ENCODE peak calls at places on chromosomes 7 and 10, in nine cellular contexts. U is aorta; E is tibial nerve; P is stomach; Z is naive thymus-derived CD4-positive, alpha-beta T cell; V is left lung; X is GM23248; F is mammary epithelial cell; S is pancreas. M is an unnamed sample.

GRCh38 chr10:23058366-23058765 is 37.0 kb upstream of the MSRB2 start:
- DNase-seq in V (no peak), P (no peak), Z (no peak), U (no peak), S (no peak), X (no peak), F (no peak), E (no peak), M (no peak)

GRCh38 chr10:125605167-125605566 is 77.8 kb downstream of the TEX36 start:
- DNase-seq in E (no peak), U (no peak), X (peak; percentile 4), V (no peak), F (no peak), S (no peak), Z (no peak), P (no peak), M (no peak)

GRCh38 chr7:118306771-118307170 is 82.3 kb downstream of the ANKRD7 start:
- DNase-seq in S (no peak), P (no peak), F (no peak), E (no peak), X (no peak), V (no peak), U (no peak), Z (no peak), M (no peak)

GRCh38 chr10:104209575-104210198 is 22.5 kb downstream of the CFAP43 start:
- DNase-seq in S (no peak), P (no peak), V (no peak), Z (peak; percentile 50), U (no peak), F (peak; percentile 21), E (no peak), X (peak; percentile 70), M (no peak)

GRCh38 chr10:29648983-29649268 is 14.2 kb upstream of the SVIL start:
- DNase-seq in X (peak; percentile 55), Z (no peak), E (no peak), V (no peak), U (no peak), P (no peak), S (no peak), F (no peak), M (no peak)

GRCh38 chr10:63520463-63521388 is 475 bp upstream of the REEP3 start:
- DNase-seq in E (peak; percentile 35), F (peak; percentile 85), Z (peak; percentile 50), U (peak; percentile 90), P (peak; percentile 78), S (peak; percentile 62), V (peak; percentile 71), X (peak; percentile 56), M (no peak)

GRCh38 chr10:128567561-128567960 is 441.3 kb upstream of the MKI67 start:
- DNase-seq in Z (no peak), S (no peak), V (no peak), U (no peak), F (no peak), X (no peak), E (no peak), P (no peak), M (no peak)

GRCh38 chr10:116269612-116270011 is 3.4 kb downstream of the GFRA1 start:
- DNase-seq in P (no peak), V (no peak), U (no peak), F (no peak), X (peak; percentile 16), S (no peak), E (peak; percentile 46), Z (no peak), M (no peak)

GRCh38 chr10:85902046-85902445 is 464.5 kb downstream of the GRID1 start:
- DNase-seq in U (no peak), V (no peak), E (no peak), S (no peak), P (no peak), F (no peak), X (no peak), Z (no peak), M (no peak)

GRCh38 chr10:35643976-35644799 is 2.1 kb upstream of the FZD8 start:
- DNase-seq in Z (no peak), P (no peak), E (no peak), U (peak; percentile 70), F (no peak), S (no peak), X (peak; percentile 50), V (no peak), M (no peak)

GRCh38 chr7:44348851-44349781 is 23.7 kb upstream of the CAMK2B start:
- DNase-seq in U (peak; percentile 42), Z (no peak), S (no peak), V (no peak), E (no peak), P (no peak), F (no peak), X (no peak), M (no peak)

GRCh38 chr7:24738577-24738976 is 18.7 kb downstream of the GSDME start:
- DNase-seq in E (no peak), P (no peak), V (no peak), X (no peak), F (no peak), Z (no peak), U (no peak), S (no peak), M (no peak)

GRCh38 chr7:24739306-24739705 is 18.0 kb downstream of the GSDME start:
- DNase-seq in E (no peak), U (no peak), S (no peak), V (no peak), Z (no peak), P (no peak), F (no peak), X (no peak), M (no peak)

GRCh38 chr7:24734306-24734705 is 23.0 kb downstream of the GSDME start:
- DNase-seq in S (no peak), F (no peak), X (no peak), Z (no peak), P (no peak), U (no peak), V (no peak), E (no peak), M (no peak)

GRCh38 chr7:24740821-24741220 is 16.4 kb downstream of the GSDME start:
- DNase-seq in P (no peak), S (no peak), X (no peak), E (no peak), Z (no peak), U (no peak), V (no peak), F (no peak), M (no peak)

GRCh38 chr7:24737281-24737680 is 20.0 kb downstream of the GSDME start:
- DNase-seq in V (no peak), F (no peak), X (no peak), E (no peak), Z (no peak), U (no peak), P (no peak), S (no peak), M (no peak)
- H3K4me1 ChIP-seq in V (no peaks in the 10 kb centered on the region), F (peaks cover 34% of the 10 kb centered on the region), X (peaks cover 39% of the 10 kb centered on the region), E (no peaks in the 10 kb centered on the region), Z (no peaks in the 10 kb centered on the region), U (no peaks in the 10 kb centered on the region), P (no peaks in the 10 kb centered on the region), S (no peaks in the 10 kb centered on the region), M (no peaks in the 10 kb centered on the region)

DNA sequence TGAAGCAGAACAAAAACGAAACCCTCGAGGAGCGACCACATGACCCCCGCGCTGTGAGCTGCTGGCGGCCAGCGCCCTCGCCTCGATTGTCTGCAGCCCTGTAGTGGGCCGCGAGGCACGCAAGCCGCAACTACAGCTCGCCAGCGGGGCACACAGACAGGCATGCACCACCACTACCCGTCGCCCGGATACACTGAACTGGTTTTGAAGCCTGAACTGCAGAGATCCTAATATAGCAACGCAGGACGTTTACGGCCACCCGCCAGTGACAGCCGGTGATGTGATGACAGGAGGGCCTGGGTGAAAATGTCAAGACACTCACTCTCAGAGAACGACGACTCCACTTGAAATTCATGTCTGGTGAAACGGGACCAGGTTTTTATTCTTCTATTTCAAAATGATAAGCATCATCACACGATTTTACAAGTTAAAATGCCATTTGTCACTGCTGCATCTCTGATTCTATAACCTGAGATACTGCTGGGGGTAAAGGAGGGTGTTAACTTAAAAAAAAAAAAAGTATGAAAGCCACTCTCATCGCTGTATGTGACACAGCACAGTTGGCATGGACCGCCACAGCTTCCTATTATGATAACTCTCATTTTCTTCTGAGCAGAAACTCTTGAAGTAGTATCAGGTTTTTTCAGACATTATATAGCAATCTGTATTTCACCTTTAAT is 120.3 kb upstream of the DIP2C start:
- DNase-seq in X (no peak), S (no peak), F (no peak), Z (no peak), V (no peak), E (no peak), P (no peak), U (no peak), M (no peak)
- H3K36me3 ChIP-seq in X (peaks cover 43% of the 10 kb centered on the region), S (peaks cover 8% of the 10 kb centered on the region), F (peaks cover 23% of the 10 kb centered on the region), Z (peaks cover 16% of the 10 kb centered on the region), V (no peaks in the 10 kb centered on the region), E (peaks cover 36% of the 10 kb centered on the region), P (peaks cover 99% of the 10 kb centered on the region), U (no peaks in the 10 kb centered on the region), M (peaks cover 58% of the 10 kb centered on the region)

DNA sequence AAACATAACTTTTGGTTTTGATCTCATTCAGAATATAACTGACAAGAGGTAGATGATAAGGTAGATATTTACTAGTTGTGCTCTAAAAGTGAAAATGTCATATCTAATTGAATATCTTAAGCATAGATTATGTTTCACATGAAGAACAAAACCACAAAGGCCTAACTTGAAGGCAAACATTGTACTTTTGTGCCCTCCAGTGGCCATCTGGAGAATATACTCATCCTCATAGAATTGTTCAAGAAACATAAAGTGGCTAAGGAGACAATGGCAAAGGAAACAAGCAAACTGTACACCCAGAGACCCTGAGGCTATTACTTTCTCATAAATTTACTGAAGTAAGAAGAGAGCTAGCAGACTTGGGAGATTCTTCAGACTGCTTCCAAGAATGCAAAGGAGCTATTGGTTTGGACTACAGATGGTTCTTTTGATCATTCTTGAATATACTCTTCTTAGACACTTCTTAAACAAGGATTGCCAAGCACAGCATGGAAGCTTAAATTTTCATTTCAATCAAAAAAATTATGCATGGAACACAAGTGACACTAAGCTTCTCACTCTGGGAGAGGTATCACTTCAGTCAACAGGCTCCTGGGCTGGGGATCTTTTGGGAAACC is 98.2 kb upstream of the DKK1 start:
- DNase-seq in F (peak; percentile 57), S (peak; percentile 32), U (no peak), Z (peak; percentile 44), E (no peak), V (no peak), P (peak; percentile 43), X (peak; percentile 75), M (no peak)
- H3K4me3 ChIP-seq in F (no peak overlapping the region), S (no peak overlapping the region), U (no peak overlapping the region), Z (no peak overlapping the region), E (no peak overlapping the region), V (no peak overlapping the region), P (no peak overlapping the region), X (no peak overlapping the region), M (no peak overlapping the region)

DNA sequence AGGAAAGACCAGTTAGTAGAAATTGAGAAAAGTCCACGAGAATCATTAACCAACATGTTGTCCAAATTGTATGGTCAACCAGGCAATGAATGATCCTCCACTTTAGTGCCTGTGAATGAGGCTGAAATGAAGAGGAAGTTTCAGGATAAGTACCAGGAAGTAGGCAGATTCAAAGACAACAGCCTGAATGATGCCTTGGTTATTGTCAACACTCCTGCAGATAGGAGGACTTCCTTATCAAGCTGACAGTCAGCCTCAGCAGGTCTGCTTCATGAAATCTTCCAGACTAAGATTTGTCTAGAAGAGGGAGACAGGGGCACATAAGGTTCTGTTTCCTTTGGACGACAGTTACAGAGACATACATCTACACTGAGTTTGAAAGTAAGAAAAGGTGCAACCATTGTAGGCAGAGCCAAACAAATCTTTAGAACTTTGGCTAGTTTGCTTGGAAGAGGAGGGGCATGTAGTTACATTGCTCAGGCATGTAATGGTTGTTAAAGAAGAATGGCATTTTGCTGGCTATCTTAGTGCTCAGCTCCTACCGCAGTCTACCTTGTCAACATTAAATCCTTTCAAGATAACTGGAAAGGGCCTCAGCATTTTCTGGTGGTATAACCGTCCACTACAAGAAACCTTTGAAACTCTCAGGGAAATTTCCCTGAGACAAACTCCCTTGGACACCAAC is 81.4 kb downstream of the ABI1 start:
- DNase-seq in X (no peak), U (no peak), Z (no peak), S (no peak), E (no peak), V (no peak), F (no peak), P (no peak), M (no peak)
- H3K4me1 ChIP-seq in X (peaks cover 34% of the 10 kb centered on the region), U (peaks cover 7% of the 10 kb centered on the region), Z (peaks cover 33% of the 10 kb centered on the region), S (peaks cover 7% of the 10 kb centered on the region), E (no peaks in the 10 kb centered on the region), V (no peaks in the 10 kb centered on the region), F (peaks cover 49% of the 10 kb centered on the region), P (peaks cover 36% of the 10 kb centered on the region), M (peaks cover 53% of the 10 kb centered on the region)